ENCODE peak calls at places on chromosomes 13 and 19, in four cellular contexts. L is WTC11, S is K562, Q is HepG2. A is an unnamed sample.

GRCh38 chr19:48608798-48609263 is 2.3 kb downstream of the SPACA4 start:
- DNase-seq in Q (peak), L (peak), S (peak), A (peak)

GRCh38 chr13:100789481-100789880 is 114.9 kb upstream of the TMTC4 start:
- DNase-seq in Q (peak), L (no peak), S (no peak), A (no peak)

GRCh38 chr19:49790866-49791265 is 22.2 kb downstream of the FUZ start:
- DNase-seq in S (peak), L (no peak), Q (no peak), A (no peak)

GRCh38 chr19:49327878-49328544 is 3.0 kb upstream of the SLC6A16 start:
- DNase-seq in Q (peak), S (peak), L (peak), A (peak)

GRCh38 chr13:102872531-102872930 is 26.7 kb downstream of the ERCC5 start:
- DNase-seq in S (no peak), L (no peak), Q (no peak), A (no peak)

GRCh38 chr13:35988648-35989081 is 142.5 kb downstream of the DCLK1 start:
- DNase-seq in S (no peak), L (no peak), Q (no peak), A (no peak)

GRCh38 chr19:10836478-10837325 is 690 bp upstream of the TMED1 start:
- DNase-seq in L (peak), S (peak), Q (no peak), A (peak)

GRCh38 chr19:33754361-33754760 is 42.3 kb upstream of the KCTD15 start:
- DNase-seq in L (no peak), S (no peak), Q (no peak), A (no peak)

GRCh38 chr13:42747399-42747873 is 33.9 kb upstream of the FAM216B start:
- DNase-seq in L (no peak), Q (no peak), S (no peak), A (peak)

GRCh38 chr13:44565881-44566280 is 10.2 kb downstream of the TSC22D1 start:
- DNase-seq in S (no peak), Q (no peak), L (no peak), A (no peak)

GRCh38 chr13:113854238-113855011 is 9.5 kb downstream of the GAS6 start:
- DNase-seq in S (no peak), Q (no peak), L (no peak), A (no peak)

GRCh38 chr13:66965146-66965545 is 265.0 kb downstream of the PCDH9 start:
- DNase-seq in L (no peak), Q (no peak), S (no peak), A (no peak)

GRCh38 chr13:73945871-73946270 is 188.3 kb downstream of the KLF12 start:
- DNase-seq in L (no peak), Q (no peak), S (no peak), A (no peak)

GRCh38 chr13:114152831-114153371 is 20.5 kb upstream of the RASA3 start:
- DNase-seq in L (no peak), Q (no peak), S (no peak), A (no peak)

GRCh38 chr13:101916108-101916757 is 463.8 kb downstream of the ITGBL1 start:
- DNase-seq in Q (no peak), L (peak), S (no peak), A (peak)

GRCh38 chr13:20446900-20447299 is 78.8 kb downstream of the CRYL1 start:
- DNase-seq in S (no peak), L (no peak), Q (no peak), A (no peak)

GRCh38 chr19:53977991-53978731 is 13.3 kb upstream of the CACNG6 start:
- DNase-seq in L (peak), S (peak), Q (no peak), A (peak)
- TF ChIP-seq NR3C1 in L (no peak), S (no peak), Q (no peak), A (no peak)

DNA sequence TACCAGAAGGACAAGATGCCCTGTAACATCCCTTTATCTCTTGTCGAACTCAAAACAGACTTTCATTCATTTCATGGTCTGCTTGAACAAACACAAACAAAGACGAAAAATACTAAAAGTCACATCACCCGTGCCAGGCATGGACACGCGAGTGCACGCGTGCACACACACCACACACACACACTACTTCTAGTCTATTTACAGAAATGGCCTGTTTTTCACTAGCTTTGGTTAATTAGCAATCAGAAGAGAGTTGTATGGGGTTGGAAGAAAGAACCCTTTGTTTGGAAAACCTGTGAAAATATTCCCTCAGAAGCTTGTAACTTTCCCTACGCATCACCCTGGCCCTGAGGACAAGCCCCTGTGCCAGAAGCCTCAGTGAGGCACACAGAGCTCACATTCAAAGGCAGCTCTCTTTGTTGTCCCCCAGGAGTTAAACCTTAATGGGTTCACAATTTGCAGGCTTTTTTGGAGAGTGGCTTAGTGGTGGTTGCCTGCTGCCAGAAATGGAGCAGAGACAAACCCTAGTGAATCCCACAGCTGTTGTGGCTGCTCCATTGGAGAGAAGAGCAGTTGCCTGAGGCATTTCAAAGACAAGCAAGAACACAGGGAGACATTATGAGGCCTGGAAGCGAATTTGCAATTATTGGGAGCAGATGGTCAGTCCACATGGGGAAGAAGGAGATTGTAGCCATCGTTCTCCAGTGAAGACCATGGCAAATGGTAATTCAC is 55.9 kb downstream of the STARD13 start:
- DNase-seq in Q (peak), S (no peak), L (no peak), A (no peak)
- TF ChIP-seq NR3C1 in Q (no peak), S (no peak), L (no peak), A (no peak)

DNA sequence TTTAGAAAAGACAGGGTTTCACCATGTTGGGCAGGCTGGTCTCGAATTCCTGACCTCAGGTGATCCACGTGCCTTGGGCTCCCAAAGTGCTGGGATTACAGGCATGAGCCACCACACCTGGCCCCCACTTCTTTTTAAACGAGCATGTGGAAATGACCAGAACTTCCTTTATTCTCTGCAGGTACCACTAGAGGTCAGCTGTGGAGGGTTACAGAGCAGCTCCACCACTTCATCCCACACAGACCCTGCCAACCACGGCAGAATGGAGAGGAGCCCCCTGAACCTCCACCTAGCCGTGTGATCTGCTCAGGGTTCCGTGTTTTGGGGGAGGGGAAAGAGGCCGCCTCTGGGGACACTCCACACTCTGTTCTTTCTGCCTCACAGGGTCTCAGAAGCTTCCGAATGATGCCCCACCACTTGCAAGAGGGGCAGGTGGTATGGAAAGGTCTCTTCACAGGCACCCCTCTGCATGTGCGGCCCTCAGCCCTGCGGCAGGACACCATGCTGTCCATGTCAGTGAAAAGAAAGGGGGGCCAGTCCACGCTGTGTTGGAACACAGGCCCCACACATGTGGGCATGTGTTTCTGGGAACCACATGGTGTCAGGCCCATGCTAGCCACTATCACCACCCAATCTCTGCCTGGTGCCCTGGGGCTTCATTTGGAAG is 465.0 kb downstream of the TSHZ3 start:
- DNase-seq in Q (no peak), L (no peak), S (no peak), A (no peak)
- TF ChIP-seq NR3C1 in Q (no peak), L (no peak), S (no peak), A (no peak)

DNA sequence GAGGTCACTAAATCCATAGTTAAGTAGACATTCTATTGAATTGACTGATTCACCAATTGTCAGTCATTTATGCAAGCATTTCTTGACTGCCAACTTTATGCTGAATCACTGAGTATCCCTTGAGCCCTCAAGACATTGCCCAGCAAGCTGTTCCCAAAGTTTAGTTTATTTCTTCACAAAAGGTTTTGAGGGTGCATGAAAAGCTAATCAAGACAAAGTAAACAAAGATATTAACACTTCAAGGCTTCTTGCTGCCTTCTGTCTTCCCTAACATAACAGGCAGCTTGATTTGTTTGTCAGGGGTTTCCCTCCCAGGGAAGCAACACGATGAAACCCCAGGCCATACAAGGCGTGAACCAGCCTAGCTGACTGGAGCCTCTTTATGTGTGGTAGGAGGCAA is 374.4 kb downstream of the SPRY2 start:
- DNase-seq in Q (no peak), L (peak), S (no peak), A (peak)
- TF ChIP-seq NR3C1 in Q (no peak), L (no peak), S (no peak), A (no peak)

GRCh38 chr13:30375436-30375835 is 46.9 kb upstream of the UBE2L5 start:
- DNase-seq in Q (no peak), S (no peak), L (no peak), A (no peak)
- TF ChIP-seq NR3C1 in Q (no peak), S (no peak), L (no peak), A (no peak)

GRCh38 chr13:26335158-26335557 is 81.2 kb downstream of the CDK8 start:
- DNase-seq in L (no peak), Q (no peak), S (no peak), A (no peak)
- TF ChIP-seq NR3C1 in L (no peak), Q (no peak), S (no peak), A (no peak)

GRCh38 chr13:51282322-51282721 is 57.2 kb upstream of the SERPINE3 start:
- DNase-seq in L (no peak), S (no peak), Q (no peak), A (no peak)

GRCh38 chr13:51278426-51279130 is 56.4 kb downstream of the FAM124A start:
- DNase-seq in Q (no peak), L (no peak), S (no peak), A (no peak)

GRCh38 chr13:51283361-51283760 is 56.1 kb upstream of the SERPINE3 start:
- DNase-seq in Q (no peak), L (no peak), S (no peak), A (no peak)

GRCh38 chr13:51277943-51278342 is 55.7 kb downstream of the FAM124A start:
- DNase-seq in L (no peak), Q (no peak), S (no peak), A (no peak)

GRCh38 chr13:51280379-51280940 is 58.3 kb downstream of the FAM124A start:
- DNase-seq in Q (no peak), L (no peak), S (no peak), A (no peak)
- TF ChIP-seq NR3C1 in Q (no peak), L (no peak), S (no peak), A (no peak)

GRCh38 chr19:35710784-35711723 is 6.7 kb downstream of the ZBTB32 start:
- DNase-seq in S (no peak), Q (no peak), L (no peak), A (no peak)

GRCh38 chr19:35713904-35714440 is 3.8 kb upstream of the KMT2B start:
- DNase-seq in Q (no peak), S (no peak), L (no peak), A (no peak)

GRCh38 chr19:35714601-35715354 is 3.0 kb upstream of the KMT2B start:
- DNase-seq in S (no peak), Q (peak), L (peak), A (peak)

GRCh38 chr19:35712529-35712909 is 5.3 kb upstream of the KMT2B start:
- DNase-seq in Q (no peak), L (no peak), S (no peak), A (no peak)

GRCh38 chr19:35712910-35713845 is 4.6 kb upstream of the KMT2B start:
- DNase-seq in Q (no peak), S (peak), L (peak), A (no peak)
- TF ChIP-seq NR3C1 in Q (no peak), S (no peak), L (no peak), A (no peak)

DNA sequence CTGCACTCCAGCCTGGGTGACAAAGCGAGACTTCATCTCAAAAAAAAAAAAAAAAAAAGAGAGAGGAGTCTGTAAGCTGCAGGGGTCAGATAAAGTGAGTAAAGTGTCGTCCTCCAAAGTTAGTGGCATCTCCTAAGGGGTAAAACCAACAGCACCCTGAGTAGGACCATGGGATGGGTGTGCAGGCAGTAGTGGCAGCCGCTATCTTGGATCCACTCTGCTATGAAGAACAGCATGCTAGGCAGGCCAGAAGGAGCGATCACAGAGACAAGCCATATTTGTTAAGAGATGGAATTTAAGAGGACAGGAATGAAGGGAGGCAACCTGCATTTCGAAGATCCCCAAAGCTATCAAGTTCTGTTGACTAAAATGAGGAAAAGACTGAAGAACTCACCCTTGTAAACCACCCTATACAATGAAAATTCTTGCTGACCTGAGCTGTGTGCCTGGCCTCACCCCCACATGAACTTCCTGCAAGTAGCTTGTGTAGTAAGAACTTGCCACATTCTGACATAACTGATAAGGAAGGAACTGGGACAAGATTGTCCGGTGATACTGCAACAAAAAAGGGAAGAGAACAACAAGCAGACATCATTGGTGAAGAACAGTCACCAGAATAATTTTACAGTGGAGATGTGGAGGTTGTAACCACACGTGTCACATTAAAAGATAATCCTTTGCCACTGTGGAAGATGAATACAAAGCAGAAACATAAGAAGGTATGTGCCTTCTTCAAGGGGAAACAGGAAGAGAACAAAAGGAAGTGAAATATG is 16.2 kb downstream of the DPY19L3 start:
- DNase-seq in S (peak), Q (no peak), L (no peak), A (no peak)
- TF ChIP-seq NR3C1 in S (no peak), Q (no peak), L (no peak), A (no peak)

A was measured in A549.